ENCODE peak calls at places on chromosome 20, in ten cellular contexts. One of them, this sample, is unnamed.

GRCh38 chr20:13320702-13321101 is 99.6 kb downstream of the ISM1 start:
- DNase-seq in neural crest cell: no peak
- DNase-seq in CD4-positive, alpha-beta memory T cell: no peak
- DNase-seq in activated CD4-positive, alpha-beta T cell treated with anti-CD3 and anti-CD28 coated beads, Interleukin-2, amount 10 ng/mL, durations not matched to agents 7 days and 5 days: no peak
- DNase-seq in NCI-H2081: no peak
- DNase-seq in NAMALWA: no peak
- DNase-seq in HL-60: no peak
- DNase-seq in small intestine: no peak
- DNase-seq in LoVo: no peak
- DNase-seq in heart right ventricle: no peak
- DNase-seq in this sample: no peak

GRCh38 chr20:15560936-15561531 is 1012.2 kb downstream of the KIF16B start:
- DNase-seq in neural crest cell: no peak
- DNase-seq in CD4-positive, alpha-beta memory T cell: no peak
- DNase-seq in activated CD4-positive, alpha-beta T cell treated with anti-CD3 and anti-CD28 coated beads, Interleukin-2, amount 10 ng/mL, durations not matched to agents 7 days and 5 days: no peak
- DNase-seq in NCI-H2081: no peak
- DNase-seq in NAMALWA: no peak
- DNase-seq in HL-60: no peak
- DNase-seq in small intestine: no peak
- DNase-seq in LoVo: no peak
- DNase-seq in heart right ventricle: no peak
- DNase-seq in this sample: peak; percentile 29

GRCh38 chr20:17568045-17568788 is 1.7 kb upstream of the DSTN start:
- DNase-seq in neural crest cell: no peak
- DNase-seq in CD4-positive, alpha-beta memory T cell: no peak
- DNase-seq in activated CD4-positive, alpha-beta T cell treated with anti-CD3 and anti-CD28 coated beads, Interleukin-2, amount 10 ng/mL, durations not matched to agents 7 days and 5 days: no peak
- DNase-seq in NCI-H2081: no peak
- DNase-seq in NAMALWA: peak; percentile 16
- DNase-seq in HL-60: no peak
- DNase-seq in small intestine: no peak
- DNase-seq in LoVo: no peak
- DNase-seq in heart right ventricle: no peak
- DNase-seq in this sample: no peak

GRCh38 chr20:32343438-32343837 is 14.7 kb upstream of the ASXL1 start:
- DNase-seq in neural crest cell: no peak
- DNase-seq in CD4-positive, alpha-beta memory T cell: no peak
- DNase-seq in activated CD4-positive, alpha-beta T cell treated with anti-CD3 and anti-CD28 coated beads, Interleukin-2, amount 10 ng/mL, durations not matched to agents 7 days and 5 days: no peak
- DNase-seq in NCI-H2081: no peak
- DNase-seq in NAMALWA: no peak
- DNase-seq in HL-60: peak; percentile 53
- DNase-seq in small intestine: peak; percentile 91
- DNase-seq in LoVo: no peak
- DNase-seq in heart right ventricle: no peak
- DNase-seq in this sample: no peak

GRCh38 chr20:5393218-5393870 is 76.6 kb upstream of the PROKR2 start:
- DNase-seq in neural crest cell: no peak
- DNase-seq in CD4-positive, alpha-beta memory T cell: no peak
- DNase-seq in activated CD4-positive, alpha-beta T cell treated with anti-CD3 and anti-CD28 coated beads, Interleukin-2, amount 10 ng/mL, durations not matched to agents 7 days and 5 days: no peak
- DNase-seq in NCI-H2081: no peak
- DNase-seq in NAMALWA: no peak
- DNase-seq in HL-60: no peak
- DNase-seq in small intestine: no peak
- DNase-seq in LoVo: no peak
- DNase-seq in heart right ventricle: no peak
- DNase-seq in this sample: no peak

GRCh38 chr20:42294976-42295375 is 676.8 kb upstream of the CHD6 start:
- DNase-seq in neural crest cell: no peak
- DNase-seq in CD4-positive, alpha-beta memory T cell: no peak
- DNase-seq in activated CD4-positive, alpha-beta T cell treated with anti-CD3 and anti-CD28 coated beads, Interleukin-2, amount 10 ng/mL, durations not matched to agents 7 days and 5 days: no peak
- DNase-seq in NCI-H2081: no peak
- DNase-seq in NAMALWA: no peak
- DNase-seq in HL-60: no peak
- DNase-seq in small intestine: no peak
- DNase-seq in LoVo: no peak
- DNase-seq in heart right ventricle: no peak
- DNase-seq in this sample: no peak

GRCh38 chr20:51009303-51010042 is 13.4 kb downstream of the KCNG1 start:
- DNase-seq in neural crest cell: no peak
- DNase-seq in CD4-positive, alpha-beta memory T cell: no peak
- DNase-seq in activated CD4-positive, alpha-beta T cell treated with anti-CD3 and anti-CD28 coated beads, Interleukin-2, amount 10 ng/mL, durations not matched to agents 7 days and 5 days: no peak
- DNase-seq in NCI-H2081: no peak
- DNase-seq in NAMALWA: no peak
- DNase-seq in HL-60: no peak
- DNase-seq in small intestine: no peak
- DNase-seq in LoVo: no peak
- DNase-seq in heart right ventricle: no peak
- DNase-seq in this sample: no peak

GRCh38 chr20:58102744-58103516 is 125.5 kb downstream of the ANKRD60 start:
- DNase-seq in neural crest cell: no peak
- DNase-seq in CD4-positive, alpha-beta memory T cell: no peak
- DNase-seq in activated CD4-positive, alpha-beta T cell treated with anti-CD3 and anti-CD28 coated beads, Interleukin-2, amount 10 ng/mL, durations not matched to agents 7 days and 5 days: no peak
- DNase-seq in NCI-H2081: no peak
- DNase-seq in NAMALWA: no peak
- DNase-seq in HL-60: no peak
- DNase-seq in small intestine: no peak
- DNase-seq in LoVo: peak; percentile 27
- DNase-seq in heart right ventricle: no peak
- DNase-seq in this sample: peak; percentile 64

GRCh38 chr20:4593149-4593525 is 128.6 kb upstream of the PRND start:
- DNase-seq in neural crest cell: no peak
- DNase-seq in CD4-positive, alpha-beta memory T cell: no peak
- DNase-seq in activated CD4-positive, alpha-beta T cell treated with anti-CD3 and anti-CD28 coated beads, Interleukin-2, amount 10 ng/mL, durations not matched to agents 7 days and 5 days: peak; percentile 2
- DNase-seq in NCI-H2081: no peak
- DNase-seq in NAMALWA: no peak
- DNase-seq in HL-60: no peak
- DNase-seq in small intestine: no peak
- DNase-seq in LoVo: no peak
- DNase-seq in heart right ventricle: no peak
- DNase-seq in this sample: no peak

GRCh38 chr20:43563429-43563828 is 4.6 kb downstream of the SGK2 start:
- DNase-seq in neural crest cell: no peak
- DNase-seq in CD4-positive, alpha-beta memory T cell: no peak
- DNase-seq in activated CD4-positive, alpha-beta T cell treated with anti-CD3 and anti-CD28 coated beads, Interleukin-2, amount 10 ng/mL, durations not matched to agents 7 days and 5 days: no peak
- DNase-seq in NCI-H2081: no peak
- DNase-seq in NAMALWA: peak; percentile 39
- DNase-seq in HL-60: no peak
- DNase-seq in small intestine: no peak
- DNase-seq in LoVo: no peak
- DNase-seq in heart right ventricle: no peak
- DNase-seq in this sample: no peak

GRCh38 chr20:17406191-17406590 is 125.0 kb downstream of the BFSP1 start:
- DNase-seq in neural crest cell: no peak
- DNase-seq in CD4-positive, alpha-beta memory T cell: no peak
- DNase-seq in activated CD4-positive, alpha-beta T cell treated with anti-CD3 and anti-CD28 coated beads, Interleukin-2, amount 10 ng/mL, durations not matched to agents 7 days and 5 days: no peak
- DNase-seq in NCI-H2081: no peak
- DNase-seq in NAMALWA: no peak
- DNase-seq in HL-60: no peak
- DNase-seq in small intestine: no peak
- DNase-seq in LoVo: no peak
- DNase-seq in heart right ventricle: no peak
- DNase-seq in this sample: no peak

GRCh38 chr20:49573900-49574416 is 6.0 kb upstream of the PTGIS start:
- DNase-seq in neural crest cell: no peak
- DNase-seq in CD4-positive, alpha-beta memory T cell: no peak
- DNase-seq in activated CD4-positive, alpha-beta T cell treated with anti-CD3 and anti-CD28 coated beads, Interleukin-2, amount 10 ng/mL, durations not matched to agents 7 days and 5 days: no peak
- DNase-seq in NCI-H2081: no peak
- DNase-seq in NAMALWA: no peak
- DNase-seq in HL-60: no peak
- DNase-seq in small intestine: no peak
- DNase-seq in LoVo: no peak
- DNase-seq in heart right ventricle: no peak
- DNase-seq in this sample: no peak

GRCh38 chr20:62651285-62652021 is 9.2 kb downstream of the SLCO4A1 start:
- DNase-seq in neural crest cell: no peak
- DNase-seq in CD4-positive, alpha-beta memory T cell: peak; percentile 97
- DNase-seq in activated CD4-positive, alpha-beta T cell treated with anti-CD3 and anti-CD28 coated beads, Interleukin-2, amount 10 ng/mL, durations not matched to agents 7 days and 5 days: peak; percentile 86
- DNase-seq in NCI-H2081: no peak
- DNase-seq in NAMALWA: peak; percentile 86
- DNase-seq in HL-60: peak; percentile 74
- DNase-seq in small intestine: peak; percentile 57
- DNase-seq in LoVo: peak; percentile 14
- DNase-seq in heart right ventricle: peak; percentile 59
- DNase-seq in this sample: peak; percentile 10

GRCh38 chr20:61804896-61805295 is 260.8 kb downstream of the TAF4 start:
- DNase-seq in neural crest cell: no peak
- DNase-seq in CD4-positive, alpha-beta memory T cell: no peak
- DNase-seq in activated CD4-positive, alpha-beta T cell treated with anti-CD3 and anti-CD28 coated beads, Interleukin-2, amount 10 ng/mL, durations not matched to agents 7 days and 5 days: no peak
- DNase-seq in NCI-H2081: no peak
- DNase-seq in NAMALWA: no peak
- DNase-seq in HL-60: no peak
- DNase-seq in small intestine: no peak
- DNase-seq in LoVo: no peak
- DNase-seq in heart right ventricle: no peak
- DNase-seq in this sample: no peak

GRCh38 chr20:11921326-11921725 is 3.6 kb downstream of the BTBD3 start:
- DNase-seq in neural crest cell: no peak
- DNase-seq in CD4-positive, alpha-beta memory T cell: no peak
- DNase-seq in activated CD4-positive, alpha-beta T cell treated with anti-CD3 and anti-CD28 coated beads, Interleukin-2, amount 10 ng/mL, durations not matched to agents 7 days and 5 days: no peak
- DNase-seq in NCI-H2081: peak; percentile 22
- DNase-seq in NAMALWA: no peak
- DNase-seq in HL-60: no peak
- DNase-seq in small intestine: no peak
- DNase-seq in LoVo: no peak
- DNase-seq in heart right ventricle: no peak
- DNase-seq in this sample: no peak

GRCh38 chr20:52754366-52754765 is 217.8 kb upstream of the TSHZ2 start:
- DNase-seq in neural crest cell: no peak
- DNase-seq in CD4-positive, alpha-beta memory T cell: no peak
- DNase-seq in activated CD4-positive, alpha-beta T cell treated with anti-CD3 and anti-CD28 coated beads, Interleukin-2, amount 10 ng/mL, durations not matched to agents 7 days and 5 days: no peak
- DNase-seq in NCI-H2081: no peak
- DNase-seq in NAMALWA: no peak
- DNase-seq in HL-60: no peak
- DNase-seq in small intestine: no peak
- DNase-seq in LoVo: no peak
- DNase-seq in heart right ventricle: no peak
- DNase-seq in this sample: no peak

GRCh38 chr20:60062431-60063336 is 104.5 kb downstream of the CDH26 start:
- DNase-seq in neural crest cell: no peak
- DNase-seq in CD4-positive, alpha-beta memory T cell: no peak
- DNase-seq in activated CD4-positive, alpha-beta T cell treated with anti-CD3 and anti-CD28 coated beads, Interleukin-2, amount 10 ng/mL, durations not matched to agents 7 days and 5 days: no peak
- DNase-seq in NCI-H2081: no peak
- DNase-seq in NAMALWA: no peak
- DNase-seq in HL-60: no peak
- DNase-seq in small intestine: no peak
- DNase-seq in LoVo: no peak
- DNase-seq in heart right ventricle: no peak
- DNase-seq in this sample: no peak

GRCh38 chr20:363319-364078 is 16.6 kb downstream of the NRSN2 start:
- DNase-seq in neural crest cell: no peak
- DNase-seq in CD4-positive, alpha-beta memory T cell: no peak
- DNase-seq in activated CD4-positive, alpha-beta T cell treated with anti-CD3 and anti-CD28 coated beads, Interleukin-2, amount 10 ng/mL, durations not matched to agents 7 days and 5 days: no peak
- DNase-seq in NCI-H2081: no peak
- DNase-seq in NAMALWA: no peak
- DNase-seq in HL-60: no peak
- DNase-seq in small intestine: no peak
- DNase-seq in LoVo: no peak
- DNase-seq in heart right ventricle: no peak
- DNase-seq in this sample: no peak

GRCh38 chr20:62596486-62596885 is 45.8 kb upstream of the SLCO4A1 start:
- DNase-seq in neural crest cell: no peak
- DNase-seq in CD4-positive, alpha-beta memory T cell: no peak
- DNase-seq in activated CD4-positive, alpha-beta T cell treated with anti-CD3 and anti-CD28 coated beads, Interleukin-2, amount 10 ng/mL, durations not matched to agents 7 days and 5 days: no peak
- DNase-seq in NCI-H2081: no peak
- DNase-seq in NAMALWA: no peak
- DNase-seq in HL-60: no peak
- DNase-seq in small intestine: no peak
- DNase-seq in LoVo: no peak
- DNase-seq in heart right ventricle: no peak
- DNase-seq in this sample: no peak

GRCh38 chr20:24277196-24277595 is 192.2 kb upstream of the SYNDIG1 start:
- DNase-seq in neural crest cell: no peak
- DNase-seq in CD4-positive, alpha-beta memory T cell: no peak
- DNase-seq in activated CD4-positive, alpha-beta T cell treated with anti-CD3 and anti-CD28 coated beads, Interleukin-2, amount 10 ng/mL, durations not matched to agents 7 days and 5 days: no peak
- DNase-seq in NCI-H2081: no peak
- DNase-seq in NAMALWA: no peak
- DNase-seq in HL-60: no peak
- DNase-seq in small intestine: no peak
- DNase-seq in LoVo: no peak
- DNase-seq in heart right ventricle: no peak
- DNase-seq in this sample: no peak

GRCh38 chr20:38299963-38300362 is 4.0 kb upstream of the BPI start:
- DNase-seq in neural crest cell: no peak
- DNase-seq in CD4-positive, alpha-beta memory T cell: no peak
- DNase-seq in activated CD4-positive, alpha-beta T cell treated with anti-CD3 and anti-CD28 coated beads, Interleukin-2, amount 10 ng/mL, durations not matched to agents 7 days and 5 days: no peak
- DNase-seq in NCI-H2081: no peak
- DNase-seq in NAMALWA: no peak
- DNase-seq in HL-60: no peak
- DNase-seq in small intestine: no peak
- DNase-seq in LoVo: no peak
- DNase-seq in heart right ventricle: no peak
- DNase-seq in this sample: no peak

GRCh38 chr20:50138479-50139393 is 14.8 kb downstream of the PEDS1 start:
- DNase-seq in neural crest cell: peak; percentile 55
- DNase-seq in CD4-positive, alpha-beta memory T cell: no peak
- DNase-seq in activated CD4-positive, alpha-beta T cell treated with anti-CD3 and anti-CD28 coated beads, Interleukin-2, amount 10 ng/mL, durations not matched to agents 7 days and 5 days: no peak
- DNase-seq in NCI-H2081: no peak
- DNase-seq in NAMALWA: no peak
- DNase-seq in HL-60: no peak
- DNase-seq in small intestine: peak; percentile 75
- DNase-seq in LoVo: no peak
- DNase-seq in heart right ventricle: no peak
- DNase-seq in this sample: no peak

GRCh38 chr20:46959081-46959692 is 64.5 kb downstream of the EYA2 start:
- DNase-seq in neural crest cell: no peak
- DNase-seq in CD4-positive, alpha-beta memory T cell: no peak
- DNase-seq in activated CD4-positive, alpha-beta T cell treated with anti-CD3 and anti-CD28 coated beads, Interleukin-2, amount 10 ng/mL, durations not matched to agents 7 days and 5 days: no peak
- DNase-seq in NCI-H2081: no peak
- DNase-seq in NAMALWA: no peak
- DNase-seq in HL-60: no peak
- DNase-seq in small intestine: no peak
- DNase-seq in LoVo: peak; percentile 38
- DNase-seq in heart right ventricle: no peak
- DNase-seq in this sample: no peak

GRCh38 chr20:61656198-61656597 is 404.1 kb downstream of the CDH4 start:
- DNase-seq in neural crest cell: no peak
- DNase-seq in CD4-positive, alpha-beta memory T cell: no peak
- DNase-seq in activated CD4-positive, alpha-beta T cell treated with anti-CD3 and anti-CD28 coated beads, Interleukin-2, amount 10 ng/mL, durations not matched to agents 7 days and 5 days: no peak
- DNase-seq in NCI-H2081: no peak
- DNase-seq in NAMALWA: no peak
- DNase-seq in HL-60: no peak
- DNase-seq in small intestine: no peak
- DNase-seq in LoVo: no peak
- DNase-seq in heart right ventricle: no peak
- DNase-seq in this sample: no peak

GRCh38 chr20:50027611-50028105 is 44.9 kb downstream of the SNAI1 start:
- DNase-seq in neural crest cell: no peak
- DNase-seq in CD4-positive, alpha-beta memory T cell: no peak
- DNase-seq in activated CD4-positive, alpha-beta T cell treated with anti-CD3 and anti-CD28 coated beads, Interleukin-2, amount 10 ng/mL, durations not matched to agents 7 days and 5 days: no peak
- DNase-seq in NCI-H2081: no peak
- DNase-seq in NAMALWA: no peak
- DNase-seq in HL-60: no peak
- DNase-seq in small intestine: no peak
- DNase-seq in LoVo: no peak
- DNase-seq in heart right ventricle: peak; percentile 84
- DNase-seq in this sample: no peak

GRCh38 chr20:38651562-38651961 is 50.0 kb downstream of the ARHGAP40 start:
- DNase-seq in neural crest cell: no peak
- DNase-seq in CD4-positive, alpha-beta memory T cell: no peak
- DNase-seq in activated CD4-positive, alpha-beta T cell treated with anti-CD3 and anti-CD28 coated beads, Interleukin-2, amount 10 ng/mL, durations not matched to agents 7 days and 5 days: no peak
- DNase-seq in NCI-H2081: no peak
- DNase-seq in NAMALWA: no peak
- DNase-seq in HL-60: no peak
- DNase-seq in small intestine: no peak
- DNase-seq in LoVo: no peak
- DNase-seq in heart right ventricle: no peak
- DNase-seq in this sample: no peak

GRCh38 chr20:35604444-35604750 is 11.2 kb upstream of the SPAG4 start:
- DNase-seq in neural crest cell: no peak
- DNase-seq in CD4-positive, alpha-beta memory T cell: no peak
- DNase-seq in activated CD4-positive, alpha-beta T cell treated with anti-CD3 and anti-CD28 coated beads, Interleukin-2, amount 10 ng/mL, durations not matched to agents 7 days and 5 days: no peak
- DNase-seq in NCI-H2081: no peak
- DNase-seq in NAMALWA: peak; percentile 53
- DNase-seq in HL-60: no peak
- DNase-seq in small intestine: peak; percentile 23
- DNase-seq in LoVo: no peak
- DNase-seq in heart right ventricle: no peak
- DNase-seq in this sample: no peak

GRCh38 chr20:8532169-8532568 is 400.1 kb downstream of the PLCB1 start:
- DNase-seq in neural crest cell: no peak
- DNase-seq in CD4-positive, alpha-beta memory T cell: no peak
- DNase-seq in activated CD4-positive, alpha-beta T cell treated with anti-CD3 and anti-CD28 coated beads, Interleukin-2, amount 10 ng/mL, durations not matched to agents 7 days and 5 days: no peak
- DNase-seq in NCI-H2081: no peak
- DNase-seq in NAMALWA: no peak
- DNase-seq in HL-60: no peak
- DNase-seq in small intestine: no peak
- DNase-seq in LoVo: no peak
- DNase-seq in heart right ventricle: no peak
- DNase-seq in this sample: no peak